ENCODE peak calls at places on chromosomes 3 and 15, in eight cellular contexts. One of them, this sample, is unnamed.

GRCh38 chr15:25736451-25736850 is 126.7 kb downstream of the ATP10A start:
- DNase-seq in activated naive CD4-positive, alpha-beta T cell: no peak
- DNase-seq in pancreas: no peak
- DNase-seq in stimulated activated CD4-positive, alpha-beta T cell treated with anti-CD3 and anti-CD28 coated beads, Interleukin-15, amount 100 ng/mL, for 24 hours: no peak
- DNase-seq in Daoy: no peak
- DNase-seq in neuronal stem cell: no peak
- DNase-seq in NAMALWA: no peak
- DNase-seq in stimulated activated CD8-positive, alpha-beta memory T cell treated with anti-CD3 and anti-CD28 coated beads, Interleukin-15, amount 100 ng/mL, for 4 hours: no peak
- DNase-seq in this sample: no peak

GRCh38 chr3:147943265-147943945 is 534.2 kb downstream of the ZIC1 start:
- DNase-seq in NAMALWA: no peak
- DNase-seq in activated naive CD4-positive, alpha-beta T cell: no peak
- DNase-seq in Daoy: peak
- DNase-seq in pancreas: no peak
- DNase-seq in stimulated activated CD4-positive, alpha-beta T cell treated with anti-CD3 and anti-CD28 coated beads, Interleukin-15, amount 100 ng/mL, for 24 hours: no peak
- DNase-seq in neuronal stem cell: no peak
- DNase-seq in stimulated activated CD8-positive, alpha-beta memory T cell treated with anti-CD3 and anti-CD28 coated beads, Interleukin-15, amount 100 ng/mL, for 4 hours: no peak
- DNase-seq in this sample: no peak

GRCh38 chr3:169929830-169930519 is 18.6 kb downstream of the SAMD7 start:
- DNase-seq in stimulated activated CD4-positive, alpha-beta T cell treated with anti-CD3 and anti-CD28 coated beads, Interleukin-15, amount 100 ng/mL, for 24 hours: no peak
- DNase-seq in stimulated activated CD8-positive, alpha-beta memory T cell treated with anti-CD3 and anti-CD28 coated beads, Interleukin-15, amount 100 ng/mL, for 4 hours: no peak
- DNase-seq in Daoy: no peak
- DNase-seq in NAMALWA: peak
- DNase-seq in activated naive CD4-positive, alpha-beta T cell: no peak
- DNase-seq in neuronal stem cell: no peak
- DNase-seq in pancreas: no peak
- DNase-seq in this sample: no peak

GRCh38 chr15:40182358-40183029 is 21.6 kb downstream of the BUB1B start:
- DNase-seq in NAMALWA: no peak
- DNase-seq in stimulated activated CD4-positive, alpha-beta T cell treated with anti-CD3 and anti-CD28 coated beads, Interleukin-15, amount 100 ng/mL, for 24 hours: no peak
- DNase-seq in activated naive CD4-positive, alpha-beta T cell: no peak
- DNase-seq in neuronal stem cell: no peak
- DNase-seq in stimulated activated CD8-positive, alpha-beta memory T cell treated with anti-CD3 and anti-CD28 coated beads, Interleukin-15, amount 100 ng/mL, for 4 hours: no peak
- DNase-seq in Daoy: no peak
- DNase-seq in pancreas: no peak
- DNase-seq in this sample: no peak

GRCh38 chr3:126187920-126188319 is 7.5 kb upstream of the ALDH1L1 start:
- DNase-seq in stimulated activated CD4-positive, alpha-beta T cell treated with anti-CD3 and anti-CD28 coated beads, Interleukin-15, amount 100 ng/mL, for 24 hours: no peak
- DNase-seq in Daoy: no peak
- DNase-seq in neuronal stem cell: no peak
- DNase-seq in activated naive CD4-positive, alpha-beta T cell: no peak
- DNase-seq in NAMALWA: no peak
- DNase-seq in pancreas: no peak
- DNase-seq in stimulated activated CD8-positive, alpha-beta memory T cell treated with anti-CD3 and anti-CD28 coated beads, Interleukin-15, amount 100 ng/mL, for 4 hours: no peak
- DNase-seq in this sample: no peak

GRCh38 chr15:32704343-32705076 is 13.3 kb upstream of the GREM1 start:
- DNase-seq in stimulated activated CD8-positive, alpha-beta memory T cell treated with anti-CD3 and anti-CD28 coated beads, Interleukin-15, amount 100 ng/mL, for 4 hours: no peak
- DNase-seq in stimulated activated CD4-positive, alpha-beta T cell treated with anti-CD3 and anti-CD28 coated beads, Interleukin-15, amount 100 ng/mL, for 24 hours: no peak
- DNase-seq in Daoy: no peak
- DNase-seq in NAMALWA: no peak
- DNase-seq in neuronal stem cell: no peak
- DNase-seq in pancreas: no peak
- DNase-seq in activated naive CD4-positive, alpha-beta T cell: no peak
- DNase-seq in this sample: no peak

GRCh38 chr3:129699199-129699598 is 92.7 kb upstream of the PLXND1 start:
- DNase-seq in stimulated activated CD4-positive, alpha-beta T cell treated with anti-CD3 and anti-CD28 coated beads, Interleukin-15, amount 100 ng/mL, for 24 hours: no peak
- DNase-seq in stimulated activated CD8-positive, alpha-beta memory T cell treated with anti-CD3 and anti-CD28 coated beads, Interleukin-15, amount 100 ng/mL, for 4 hours: no peak
- DNase-seq in pancreas: no peak
- DNase-seq in NAMALWA: no peak
- DNase-seq in Daoy: no peak
- DNase-seq in activated naive CD4-positive, alpha-beta T cell: no peak
- DNase-seq in neuronal stem cell: no peak
- DNase-seq in this sample: no peak

GRCh38 chr3:194324823-194325327 is 26.3 kb downstream of the CPN2 start:
- DNase-seq in stimulated activated CD8-positive, alpha-beta memory T cell treated with anti-CD3 and anti-CD28 coated beads, Interleukin-15, amount 100 ng/mL, for 4 hours: no peak
- DNase-seq in pancreas: no peak
- DNase-seq in Daoy: no peak
- DNase-seq in activated naive CD4-positive, alpha-beta T cell: no peak
- DNase-seq in neuronal stem cell: no peak
- DNase-seq in stimulated activated CD4-positive, alpha-beta T cell treated with anti-CD3 and anti-CD28 coated beads, Interleukin-15, amount 100 ng/mL, for 24 hours: no peak
- DNase-seq in NAMALWA: no peak
- DNase-seq in this sample: no peak

GRCh38 chr15:95718441-95718840 is 612.1 kb upstream of the NR2F2 start:
- DNase-seq in pancreas: no peak
- DNase-seq in Daoy: no peak
- DNase-seq in activated naive CD4-positive, alpha-beta T cell: no peak
- DNase-seq in stimulated activated CD4-positive, alpha-beta T cell treated with anti-CD3 and anti-CD28 coated beads, Interleukin-15, amount 100 ng/mL, for 24 hours: no peak
- DNase-seq in neuronal stem cell: no peak
- DNase-seq in stimulated activated CD8-positive, alpha-beta memory T cell treated with anti-CD3 and anti-CD28 coated beads, Interleukin-15, amount 100 ng/mL, for 4 hours: no peak
- DNase-seq in NAMALWA: no peak
- DNase-seq in this sample: no peak

GRCh38 chr15:62068071-62068786 is 1.5 kb downstream of the C2CD4A start:
- DNase-seq in stimulated activated CD4-positive, alpha-beta T cell treated with anti-CD3 and anti-CD28 coated beads, Interleukin-15, amount 100 ng/mL, for 24 hours: peak
- DNase-seq in NAMALWA: no peak
- DNase-seq in activated naive CD4-positive, alpha-beta T cell: no peak
- DNase-seq in neuronal stem cell: peak
- DNase-seq in Daoy: peak
- DNase-seq in pancreas: peak
- DNase-seq in stimulated activated CD8-positive, alpha-beta memory T cell treated with anti-CD3 and anti-CD28 coated beads, Interleukin-15, amount 100 ng/mL, for 4 hours: peak
- DNase-seq in this sample: peak

GRCh38 chr15:95799286-95800187 is 531.0 kb upstream of the NR2F2 start:
- DNase-seq in pancreas: no peak
- DNase-seq in stimulated activated CD4-positive, alpha-beta T cell treated with anti-CD3 and anti-CD28 coated beads, Interleukin-15, amount 100 ng/mL, for 24 hours: no peak
- DNase-seq in neuronal stem cell: no peak
- DNase-seq in stimulated activated CD8-positive, alpha-beta memory T cell treated with anti-CD3 and anti-CD28 coated beads, Interleukin-15, amount 100 ng/mL, for 4 hours: no peak
- DNase-seq in activated naive CD4-positive, alpha-beta T cell: no peak
- DNase-seq in NAMALWA: no peak
- DNase-seq in Daoy: peak
- DNase-seq in this sample: no peak

GRCh38 chr3:14389133-14390115 is 13.0 kb upstream of the SLC6A6 start:
- DNase-seq in pancreas: no peak
- DNase-seq in neuronal stem cell: no peak
- DNase-seq in stimulated activated CD4-positive, alpha-beta T cell treated with anti-CD3 and anti-CD28 coated beads, Interleukin-15, amount 100 ng/mL, for 24 hours: no peak
- DNase-seq in Daoy: no peak
- DNase-seq in activated naive CD4-positive, alpha-beta T cell: no peak
- DNase-seq in stimulated activated CD8-positive, alpha-beta memory T cell treated with anti-CD3 and anti-CD28 coated beads, Interleukin-15, amount 100 ng/mL, for 4 hours: no peak
- DNase-seq in NAMALWA: peak
- DNase-seq in this sample: no peak

GRCh38 chr15:70048196-70048565 is 49.5 kb downstream of the TLE3 start:
- DNase-seq in neuronal stem cell: no peak
- DNase-seq in Daoy: no peak
- DNase-seq in stimulated activated CD8-positive, alpha-beta memory T cell treated with anti-CD3 and anti-CD28 coated beads, Interleukin-15, amount 100 ng/mL, for 4 hours: no peak
- DNase-seq in pancreas: no peak
- DNase-seq in NAMALWA: no peak
- DNase-seq in stimulated activated CD4-positive, alpha-beta T cell treated with anti-CD3 and anti-CD28 coated beads, Interleukin-15, amount 100 ng/mL, for 24 hours: no peak
- DNase-seq in activated naive CD4-positive, alpha-beta T cell: no peak
- DNase-seq in this sample: no peak

This sample was measured in stomach.